ENCODE peak calls at places on chromosomes 12 and 14, in five cellular contexts. One of them, this sample, is unnamed.

GRCh38 chr14:72565200-72565599 is 328.7 kb downstream of the DPF3 start:
- DNase-seq in GM23338: no peak
- DNase-seq in fibroblast of pulmonary artery: no peak
- DNase-seq in mucosa of descending colon: no peak
- DNase-seq in T-helper 2 cell: no peak
- DNase-seq in this sample: no peak

GRCh38 chr12:42234970-42235369 is 3.1 kb downstream of the YAF2 start:
- DNase-seq in mucosa of descending colon: no peak
- DNase-seq in fibroblast of pulmonary artery: no peak
- DNase-seq in GM23338: no peak
- DNase-seq in T-helper 2 cell: no peak
- DNase-seq in this sample: no peak

GRCh38 chr12:57243521-57244305 is 7.3 kb downstream of the STAC3 start:
- DNase-seq in GM23338: peak; percentile 95
- DNase-seq in fibroblast of pulmonary artery: peak; percentile 74
- DNase-seq in T-helper 2 cell: peak; percentile 72
- DNase-seq in mucosa of descending colon: peak; percentile 86
- DNase-seq in this sample: peak; percentile 72

GRCh38 chr14:71533396-71533795 is 398.8 kb upstream of the RGS6 start:
- DNase-seq in T-helper 2 cell: no peak
- DNase-seq in mucosa of descending colon: no peak
- DNase-seq in GM23338: no peak
- DNase-seq in fibroblast of pulmonary artery: peak; percentile 39
- DNase-seq in this sample: peak; percentile 58

GRCh38 chr12:87274594-87275245 is 754.5 kb downstream of the C12orf50 start:
- DNase-seq in mucosa of descending colon: no peak
- DNase-seq in T-helper 2 cell: no peak
- DNase-seq in GM23338: peak; percentile 80
- DNase-seq in fibroblast of pulmonary artery: peak; percentile 57
- DNase-seq in this sample: peak; percentile 55

GRCh38 chr14:44782775-44783238 is 178.9 kb downstream of the KLHL28 start:
- DNase-seq in fibroblast of pulmonary artery: peak; percentile 86
- DNase-seq in T-helper 2 cell: no peak
- DNase-seq in mucosa of descending colon: no peak
- DNase-seq in GM23338: no peak
- DNase-seq in this sample: peak; percentile 96

GRCh38 chr12:97745406-97746101 is 282.9 kb downstream of the RMST start:
- DNase-seq in fibroblast of pulmonary artery: no peak
- DNase-seq in T-helper 2 cell: no peak
- DNase-seq in mucosa of descending colon: no peak
- DNase-seq in GM23338: no peak
- DNase-seq in this sample: no peak

GRCh38 chr12:55728932-55729591 is at the start of gene CD63:
- DNase-seq in T-helper 2 cell: peak; percentile 40
- DNase-seq in fibroblast of pulmonary artery: peak; percentile 90
- DNase-seq in mucosa of descending colon: peak; percentile 93
- DNase-seq in GM23338: peak; percentile 77
- DNase-seq in this sample: peak; percentile 84

GRCh38 chr14:100735271-100735670 is 8.6 kb downstream of the DLK1 start:
- DNase-seq in T-helper 2 cell: no peak
- DNase-seq in mucosa of descending colon: no peak
- DNase-seq in GM23338: no peak
- DNase-seq in fibroblast of pulmonary artery: no peak
- DNase-seq in this sample: no peak

GRCh38 chr12:95790912-95791849 is 617 bp upstream of the NTN4 start:
- DNase-seq in fibroblast of pulmonary artery: no peak
- DNase-seq in GM23338: peak; percentile 75
- DNase-seq in mucosa of descending colon: peak; percentile 52
- DNase-seq in T-helper 2 cell: no peak
- DNase-seq in this sample: peak; percentile 31

GRCh38 chr14:93042968-93043940 is 72.5 kb downstream of the ITPK1 start:
- DNase-seq in GM23338: no peak
- DNase-seq in mucosa of descending colon: peak; percentile 90
- DNase-seq in fibroblast of pulmonary artery: peak; percentile 83
- DNase-seq in T-helper 2 cell: no peak
- DNase-seq in this sample: peak; percentile 94

GRCh38 chr12:105476616-105477015 is 146.1 kb downstream of the C12orf75 start:
- DNase-seq in fibroblast of pulmonary artery: no peak
- DNase-seq in T-helper 2 cell: no peak
- DNase-seq in GM23338: no peak
- DNase-seq in mucosa of descending colon: no peak
- DNase-seq in this sample: no peak

GRCh38 chr12:124757329-124757728 is 106.3 kb downstream of the SCARB1 start:
- DNase-seq in fibroblast of pulmonary artery: no peak
- DNase-seq in mucosa of descending colon: no peak
- DNase-seq in T-helper 2 cell: no peak
- DNase-seq in GM23338: no peak
- DNase-seq in this sample: no peak

GRCh38 chr12:54051081-54051912 is 2.3 kb upstream of the HOXC4 start:
- DNase-seq in T-helper 2 cell: no peak
- DNase-seq in mucosa of descending colon: no peak
- DNase-seq in fibroblast of pulmonary artery: no peak
- DNase-seq in GM23338: no peak
- DNase-seq in this sample: no peak

GRCh38 chr14:44564908-44565307 is 57.8 kb upstream of the FSCB start:
- DNase-seq in GM23338: no peak
- DNase-seq in T-helper 2 cell: no peak
- DNase-seq in fibroblast of pulmonary artery: peak; percentile 38
- DNase-seq in mucosa of descending colon: no peak
- DNase-seq in this sample: peak; percentile 14

GRCh38 chr12:53208877-53209463 is 1.9 kb upstream of the ITGB7 start:
- DNase-seq in mucosa of descending colon: no peak
- DNase-seq in T-helper 2 cell: no peak
- DNase-seq in GM23338: peak; percentile 28
- DNase-seq in fibroblast of pulmonary artery: no peak
- DNase-seq in this sample: no peak

GRCh38 chr12:42469355-42470006 is 120.1 kb downstream of the PRICKLE1 start:
- DNase-seq in fibroblast of pulmonary artery: no peak
- DNase-seq in GM23338: no peak
- DNase-seq in T-helper 2 cell: no peak
- DNase-seq in mucosa of descending colon: no peak
- DNase-seq in this sample: no peak

GRCh38 chr14:104895786-104896642 is 28.7 kb upstream of the PLD4 start:
- DNase-seq in fibroblast of pulmonary artery: no peak
- DNase-seq in GM23338: no peak
- DNase-seq in T-helper 2 cell: no peak
- DNase-seq in mucosa of descending colon: peak; percentile 47
- DNase-seq in this sample: no peak

GRCh38 chr12:108381793-108382436 is 42.8 kb upstream of the CMKLR1 start:
- DNase-seq in GM23338: peak; percentile 68
- DNase-seq in mucosa of descending colon: no peak
- DNase-seq in fibroblast of pulmonary artery: peak; percentile 17
- DNase-seq in T-helper 2 cell: no peak
- DNase-seq in this sample: peak; percentile 3

GRCh38 chr14:92607702-92608429 is 94.3 kb downstream of the RIN3 start:
- DNase-seq in T-helper 2 cell: no peak
- DNase-seq in GM23338: no peak
- DNase-seq in mucosa of descending colon: no peak
- DNase-seq in fibroblast of pulmonary artery: peak; percentile 93
- DNase-seq in this sample: peak; percentile 93